ENCODE peak calls at places on chromosomes 5 and 9, in eight cellular contexts. W, N, I, J, A, L, P and H are unnamed samples.
A peak's percentile ranks its signal among the peaks of the same experiment; 100 is the strongest.

GRCh38 chr9:26361010-26361409 is 531.6 kb downstream of the CAAP1 start:
- DNase-seq in A (no peak), J (no peak), P (no peak), L (no peak), W (no peak), N (no peak), I (no peak), H (no peak)

GRCh38 chr9:72022846-72023245 is 37.6 kb downstream of the C9orf57 start:
- DNase-seq in A (peak; percentile 30), I (no peak), J (no peak), L (no peak), W (peak; percentile 25), P (no peak), N (no peak), H (no peak)

GRCh38 chr9:34665381-34666250 is 3.2 kb upstream of the CCL27 start:
- DNase-seq in L (peak; percentile 92), N (peak; percentile 95), J (peak; percentile 99), A (peak; percentile 80), W (peak; percentile 96), P (peak; percentile 56), I (peak; percentile 97), H (peak; percentile 79)

GRCh38 chr5:141849371-141850182 is 28.6 kb downstream of the PCDH1 start:
- DNase-seq in A (peak; percentile 31), I (peak; percentile 93), J (peak; percentile 92), P (peak; percentile 31), N (peak; percentile 93), L (no peak), W (peak; percentile 95), H (peak; percentile 87)

GRCh38 chr5:39671421-39672110 is 246.8 kb upstream of the DAB2 start:
- DNase-seq in L (no peak), J (no peak), A (no peak), N (no peak), P (no peak), W (no peak), I (no peak), H (no peak)

GRCh38 chr9:69573666-69574456 is 98.3 kb downstream of the APBA1 start:
- DNase-seq in L (no peak), A (no peak), N (no peak), I (no peak), J (no peak), W (no peak), P (no peak), H (peak; percentile 85)

GRCh38 chr9:6672118-6672517 is 26.6 kb upstream of the GLDC start:
- DNase-seq in A (no peak), J (no peak), N (no peak), P (no peak), W (no peak), I (no peak), L (no peak), H (no peak)

GRCh38 chr9:7223981-7224380 is 466.2 kb downstream of the KDM4C start:
- DNase-seq in P (no peak), W (no peak), A (no peak), J (no peak), N (no peak), I (no peak), L (no peak), H (no peak)

GRCh38 chr5:63170496-63170895 is 591.9 kb downstream of the LRRC70 start:
- DNase-seq in W (no peak), A (no peak), P (no peak), I (no peak), L (no peak), N (no peak), J (no peak), H (no peak)

GRCh38 chr9:70491798-70492736 is 77.6 kb upstream of the KLF9 start:
- DNase-seq in I (no peak), A (no peak), J (no peak), L (no peak), N (no peak), W (no peak), P (no peak), H (no peak)

GRCh38 chr5:1298067-1298551 is 3.2 kb upstream of the TERT start:
- DNase-seq in P (no peak), L (no peak), W (no peak), A (no peak), N (no peak), J (peak; percentile 36), I (peak; percentile 72), H (no peak)

GRCh38 chr5:173391031-173391430 is 62.8 kb upstream of the STC2 start:
- DNase-seq in I (no peak), A (no peak), L (no peak), W (no peak), N (no peak), P (no peak), J (no peak), H (no peak)

GRCh38 chr5:115455241-115455640 is 89.3 kb downstream of the FEM1C start:
- DNase-seq in N (no peak), J (no peak), L (no peak), A (no peak), P (no peak), W (no peak), I (no peak), H (peak; percentile 87)

GRCh38 chr5:79653843-79654242 is 35.8 kb upstream of the CMYA5 start:
- DNase-seq in W (no peak), I (no peak), P (no peak), J (no peak), A (no peak), N (no peak), L (no peak), H (no peak)

GRCh38 chr9:136185596-136185995 is 19.3 kb downstream of the LHX3 start:
- DNase-seq in W (no peak), N (no peak), P (no peak), J (no peak), L (no peak), A (no peak), I (no peak), H (no peak)

GRCh38 chr9:78292026-78292425 is 4.9 kb upstream of the PSAT1 start:
- DNase-seq in A (no peak), N (no peak), I (no peak), W (no peak), J (no peak), P (no peak), L (no peak), H (no peak)

GRCh38 chr5:132176543-132176945 is 51.1 kb downstream of the P4HA2 start:
- DNase-seq in N (no peak), J (no peak), P (no peak), A (no peak), L (no peak), W (no peak), I (no peak), H (no peak)

GRCh38 chr9:132743886-132744544 is 73.8 kb downstream of the GTF3C4 start:
- DNase-seq in N (no peak), W (no peak), A (no peak), J (no peak), P (no peak), L (no peak), I (peak; percentile 44), H (no peak)

GRCh38 chr9:78073722-78074121 is 42.1 kb upstream of the GNAQ start:
- DNase-seq in N (no peak), W (no peak), L (no peak), I (no peak), P (no peak), A (no peak), J (no peak), H (no peak)

GRCh38 chr9:109251080-109251775 is 69.6 kb downstream of the EPB41L4B start:
- DNase-seq in P (peak; percentile 97), N (peak; percentile 28), J (no peak), I (no peak), W (peak; percentile 70), A (no peak), L (no peak), H (peak; percentile 92)

GRCh38 chr5:152221721-152222629 is 183.1 kb downstream of the NMUR2 start:
- DNase-seq in P (no peak), W (no peak), L (no peak), I (no peak), A (no peak), J (no peak), N (no peak), H (no peak)

GRCh38 chr5:125367702-125368101 is 621.3 kb upstream of the ZNF608 start:
- DNase-seq in J (no peak), I (no peak), L (no peak), W (no peak), A (no peak), P (no peak), N (no peak), H (no peak)

GRCh38 chr9:130444565-130445221 is at the start of gene ASS1:
- DNase-seq in L (no peak), W (peak; percentile 91), N (peak; percentile 86), J (peak; percentile 85), A (no peak), P (peak; percentile 33), I (no peak), H (no peak)
- TF ChIP-seq POLR2AphosphoS5 in L (peak; percentile 80), W (peak; percentile 94), N (peak; percentile 40), J (peak; percentile 73), A (no peak), P (no peak), I (peak; percentile 8), H (no peak)

GRCh38 chr9:135015565-135015964 is 71.9 kb upstream of the OLFM1 start:
- DNase-seq in W (no peak), J (no peak), P (no peak), I (no peak), N (no peak), L (no peak), A (no peak), H (no peak)
- H3K27ac ChIP-seq in W (no peak overlapping the region), J (no peak overlapping the region), P (no peak overlapping the region), I (no peak overlapping the region), N (no peak overlapping the region), L (no peak overlapping the region), A (no peak overlapping the region), H (no peak overlapping the region)

DNA sequence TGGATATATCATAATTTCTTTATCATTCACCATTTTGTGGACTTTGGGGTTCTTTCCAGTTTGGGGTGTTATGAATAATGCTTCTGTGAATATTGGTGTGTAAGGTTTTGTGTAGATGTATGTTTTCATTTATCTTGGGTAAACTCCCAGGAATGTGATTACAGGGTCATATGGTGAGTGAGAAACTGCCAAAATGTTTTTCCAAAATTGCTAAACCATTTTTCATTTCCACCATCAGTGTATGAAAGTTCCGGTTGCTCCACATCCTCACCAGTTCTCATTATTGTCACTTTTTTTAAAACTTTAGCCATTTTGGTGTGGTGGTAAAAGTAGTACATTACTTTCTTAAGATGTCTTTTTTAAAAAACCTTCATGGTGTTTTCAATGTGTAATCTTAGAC is 152.9 kb downstream of the NIPBL start:
- DNase-seq in A (no peak), W (no peak), I (no peak), J (no peak), L (no peak), P (no peak), N (no peak), H (no peak)
- TF ChIP-seq POLR2AphosphoS5 in A (no peak), W (no peak), I (no peak), J (no peak), L (no peak), P (no peak), N (no peak), H (no peak)

GRCh38 chr5:98144710-98145109 is 628.8 kb upstream of the RGMB start:
- DNase-seq in I (no peak), J (no peak), P (no peak), N (no peak), L (no peak), W (no peak), A (no peak), H (no peak)
- H3K27ac ChIP-seq in I (no peak overlapping the region), J (no peak overlapping the region), P (no peak overlapping the region), N (no peak overlapping the region), L (no peak overlapping the region), W (no peak overlapping the region), A (no peak overlapping the region), H (no peak overlapping the region)